ENCODE peak calls at places on chromosomes 3 and 15, in six cellular contexts. C is omental fat pad; V is CD8-positive, alpha-beta T cell; D is Calu3; P is spleen; X is stomach. F is an unnamed sample.

GRCh38 chr15:62125763-62126162 is 39.3 kb downstream of the C2CD4B start:
- DNase-seq in X (no peak), D (peak; percentile 66), C (no peak), V (no peak), P (no peak), F (peak; percentile 50)

GRCh38 chr3:1172642-1173041 is 79.8 kb downstream of the CNTN6 start:
- DNase-seq in X (no peak), D (no peak), P (no peak), V (no peak), C (no peak), F (no peak)

GRCh38 chr3:19364150-19364549 is 215.8 kb downstream of the KCNH8 start:
- DNase-seq in D (peak; percentile 29), P (no peak), V (no peak), C (no peak), X (no peak), F (no peak)

GRCh38 chr15:51924146-51925068 is 47.2 kb downstream of the LEO1 start:
- DNase-seq in C (no peak), V (no peak), X (peak; percentile 32), P (no peak), D (no peak), F (no peak)

GRCh38 chr3:189839576-189839975 is 208.4 kb downstream of the TP63 start:
- DNase-seq in X (no peak), C (no peak), V (no peak), D (peak; percentile 28), P (no peak), F (peak; percentile 0)

GRCh38 chr3:36738701-36739100 is 25.7 kb downstream of the DCLK3 start:
- DNase-seq in X (no peak), P (no peak), V (no peak), C (no peak), D (no peak), F (no peak)

GRCh38 chr3:48507256-48508061 is 3.5 kb upstream of the SHISA5 start:
- DNase-seq in P (peak; percentile 91), D (peak; percentile 84), C (no peak), V (peak; percentile 87), X (peak; percentile 76), F (peak; percentile 58)

GRCh38 chr3:151301787-151302186 is 14.8 kb downstream of the GPR87 start:
- DNase-seq in C (no peak), V (no peak), P (no peak), D (no peak), X (no peak), F (peak; percentile 74)

GRCh38 chr3:26438325-26438940 is 184.1 kb upstream of the LRRC3B start:
- DNase-seq in X (no peak), D (no peak), P (no peak), V (no peak), C (no peak), F (no peak)

GRCh38 chr15:42385206-42385979 is 26.1 kb downstream of the CAPN3 start:
- DNase-seq in D (peak; percentile 45), C (no peak), P (no peak), X (peak; percentile 31), V (no peak), F (peak; percentile 49)

GRCh38 chr15:52005748-52006701 is 13.0 kb upstream of the MAPK6 start:
- DNase-seq in D (no peak), X (no peak), C (no peak), P (no peak), V (no peak), F (peak; percentile 53)

GRCh38 chr3:48301814-48302194 is 31.7 kb downstream of the SPINK8 start:
- DNase-seq in V (no peak), C (no peak), P (no peak), D (peak; percentile 28), X (peak; percentile 26), F (no peak)

GRCh38 chr3:4943553-4943952 is 35.7 kb upstream of the BHLHE40 start:
- DNase-seq in P (no peak), C (no peak), D (no peak), V (no peak), X (no peak), F (no peak)

GRCh38 chr15:100663066-100663465 is 60.7 kb downstream of the ASB7 start:
- DNase-seq in D (peak; percentile 40), V (no peak), C (no peak), X (no peak), P (no peak), F (no peak)

GRCh38 chr3:31077021-31077601 is 182.7 kb upstream of the GADL1 start:
- DNase-seq in X (no peak), C (no peak), P (no peak), D (no peak), V (no peak), F (peak; percentile 96)

GRCh38 chr3:146133436-146133835 is 27.5 kb downstream of the PLOD2 start:
- DNase-seq in D (no peak), P (no peak), X (no peak), V (no peak), C (no peak), F (no peak)

GRCh38 chr3:11662392-11662990 is 18.8 kb upstream of the VGLL4 start:
- DNase-seq in D (no peak), X (no peak), C (no peak), P (no peak), V (no peak), F (peak; percentile 29)

GRCh38 chr3:175107231-175107630 is 248.1 kb downstream of the NAALADL2 start:
- DNase-seq in D (no peak), V (no peak), X (no peak), P (no peak), C (no peak), F (no peak)

GRCh38 chr3:66106788-66107187 is 68.1 kb upstream of the MAGI1 start:
- DNase-seq in D (no peak), X (no peak), P (no peak), C (no peak), V (no peak), F (no peak)

GRCh38 chr15:91566116-91566515 is 287.4 kb upstream of the SLCO3A1 start:
- DNase-seq in C (no peak), X (no peak), D (no peak), V (no peak), P (no peak), F (no peak)

GRCh38 chr15:42344763-42345162 is 14.5 kb upstream of the CAPN3 start:
- DNase-seq in P (no peak), D (no peak), X (no peak), C (no peak), V (no peak), F (peak; percentile 82)

GRCh38 chr3:107264888-107265287 is 112.4 kb upstream of the CCDC54 start:
- DNase-seq in P (no peak), V (no peak), D (no peak), X (peak; percentile 42), C (no peak), F (no peak)

GRCh38 chr3:87197531-87197930 is 29.6 kb upstream of the CHMP2B start:
- DNase-seq in V (no peak), P (no peak), X (no peak), D (no peak), C (no peak), F (no peak)

GRCh38 chr15:81312790-81313543 is 11.0 kb downstream of the STARD5 start:
- DNase-seq in P (peak; percentile 77), V (no peak), D (peak; percentile 67), X (peak; percentile 41), C (peak; percentile 64), F (peak; percentile 97)

GRCh38 chr3:105866656-105867653 is 1.9 kb downstream of the CBLB start:
- DNase-seq in D (peak; percentile 10), C (no peak), X (no peak), P (no peak), V (no peak), F (no peak)

GRCh38 chr3:101687142-101687931 is 819 bp upstream of the RPL24 start:
- DNase-seq in D (no peak), P (peak; percentile 85), V (no peak), C (no peak), X (no peak), F (no peak)

GRCh38 chr3:101695779-101696372 is 9.4 kb upstream of the RPL24 start:
- DNase-seq in X (no peak), P (no peak), D (peak; percentile 42), V (peak; percentile 50), C (no peak), F (peak; percentile 57)

GRCh38 chr3:101689291-101689690 is 2.8 kb upstream of the RPL24 start:
- DNase-seq in X (no peak), C (no peak), D (no peak), V (no peak), P (no peak), F (no peak)

GRCh38 chr3:101685870-101686307 is 629 bp downstream of the RPL24 start:
- DNase-seq in V (no peak), C (no peak), X (no peak), D (no peak), P (no peak), F (no peak)

GRCh38 chr3:101690972-101691371 is 4.5 kb upstream of the RPL24 start:
- DNase-seq in V (no peak), X (no peak), C (no peak), P (no peak), D (no peak), F (no peak)
- TF ChIP-seq CTCF in V (no peak), X (no peak), C (no peak), P (no peak), D (no peak), F (no peak)

GRCh38 chr15:25930931-25931330 is 67.8 kb upstream of the ATP10A start:
- DNase-seq in D (no peak), X (no peak), V (no peak), C (no peak), P (no peak), F (peak; percentile 31)

GRCh38 chr15:25931846-25932245 is 68.7 kb upstream of the ATP10A start:
- DNase-seq in P (no peak), D (no peak), V (no peak), X (no peak), C (no peak), F (no peak)

GRCh38 chr15:25937796-25938195 is 74.7 kb upstream of the ATP10A start:
- DNase-seq in V (no peak), P (no peak), D (no peak), X (no peak), C (no peak), F (no peak)

GRCh38 chr15:25936004-25936403 is 72.9 kb upstream of the ATP10A start:
- DNase-seq in V (no peak), P (no peak), C (no peak), X (no peak), D (no peak), F (peak; percentile 68)

GRCh38 chr15:25933456-25934158 is 70.5 kb upstream of the ATP10A start:
- DNase-seq in C (no peak), P (peak; percentile 83), X (peak; percentile 61), V (peak; percentile 81), D (peak; percentile 14), F (peak; percentile 81)
- TF ChIP-seq CTCF in C (no peak), P (peak; percentile 47), X (peak; percentile 49), V (peak; percentile 67), D (no peak), F (peak; percentile 87)

DNA sequence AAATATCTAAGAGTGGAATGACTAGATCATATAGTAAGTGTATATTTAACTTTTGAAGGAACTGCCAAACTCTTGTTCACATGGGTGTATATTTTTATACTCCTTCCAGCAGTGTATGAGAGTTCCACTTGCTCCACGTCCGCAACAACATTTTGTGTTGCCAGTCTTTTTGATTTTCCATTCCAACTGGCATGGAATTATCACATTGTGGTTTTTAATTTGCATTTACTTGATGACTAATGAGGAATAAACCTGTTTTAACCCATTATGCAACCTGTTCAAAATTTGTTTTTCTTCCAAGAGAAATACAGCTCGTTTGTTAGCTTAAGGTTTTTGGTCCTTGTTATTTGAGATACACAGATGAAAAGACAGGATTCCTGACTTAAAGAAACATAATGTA is 51.7 kb downstream of the ZNF621 start:
- DNase-seq in X (no peak), P (no peak), V (no peak), C (no peak), D (no peak), F (no peak)
- TF ChIP-seq CTCF in X (no peak), P (no peak), V (no peak), C (no peak), D (no peak), F (no peak)

GRCh38 chr3:135246027-135246426 is 451.0 kb downstream of the EPHB1 start:
- DNase-seq in P (no peak), X (no peak), V (no peak), D (no peak), C (no peak), F (no peak)
- TF ChIP-seq CTCF in P (no peak), X (no peak), V (no peak), D (no peak), C (no peak), F (no peak)

F was measured in HFFc6.